ENCODE peak calls at places on chromosomes 16 and 17, in eight cellular contexts. R, O, N, S, W, C, L and T are unnamed samples.

GRCh38 chr16:10578474-10579316 is 1.7 kb downstream of the EMP2 start:
- DNase-seq in N (peak; percentile 71), W (peak; percentile 77), C (peak; percentile 44), O (no peak), R (peak; percentile 15), L (peak; percentile 32), S (no peak), T (no peak)

GRCh38 chr17:40059729-40060475 is 2.9 kb upstream of the THRA start:
- DNase-seq in R (no peak), L (no peak), C (no peak), N (no peak), O (no peak), W (no peak), S (peak; percentile 34), T (no peak)

GRCh38 chr16:83270640-83271039 is 537.1 kb upstream of the HSBP1 start:
- DNase-seq in L (no peak), N (no peak), O (no peak), R (no peak), C (no peak), W (no peak), S (no peak), T (no peak)

GRCh38 chr16:52993179-52993578 is 59.5 kb downstream of the CHD9NB start:
- DNase-seq in C (no peak), W (no peak), O (no peak), S (no peak), R (no peak), N (no peak), L (no peak), T (no peak)

GRCh38 chr17:1150863-1151685 is 28.7 kb downstream of the ABR start:
- DNase-seq in O (no peak), S (no peak), L (no peak), C (no peak), R (no peak), W (no peak), N (no peak), T (no peak)

GRCh38 chr17:34601431-34601830 is 22.0 kb downstream of the TMEM132E start:
- DNase-seq in L (no peak), C (no peak), O (no peak), S (no peak), N (no peak), R (no peak), W (no peak), T (no peak)

GRCh38 chr16:11004957-11005610 is 60.7 kb downstream of the CLEC16A start:
- DNase-seq in O (no peak), L (peak; percentile 78), W (no peak), S (no peak), C (no peak), N (no peak), R (no peak), T (peak; percentile 75)

GRCh38 chr17:72588961-72589360 is 468.1 kb downstream of the SOX9 start:
- DNase-seq in C (no peak), W (peak; percentile 66), O (peak; percentile 47), L (no peak), S (no peak), N (peak; percentile 94), R (no peak), T (no peak)

GRCh38 chr17:14200354-14200753 is 36.3 kb downstream of the CDRT15 start:
- DNase-seq in N (no peak), L (peak; percentile 14), C (no peak), R (no peak), O (no peak), S (no peak), W (no peak), T (no peak)

GRCh38 chr16:71923941-71924690 is 28.8 kb downstream of the IST1 start:
- DNase-seq in O (no peak), L (peak; percentile 23), R (no peak), S (no peak), C (no peak), N (peak; percentile 9), W (no peak), T (peak; percentile 67)

GRCh38 chr17:43671755-43672502 is 10.2 kb upstream of the MEOX1 start:
- DNase-seq in N (no peak), L (no peak), W (no peak), C (no peak), R (no peak), O (no peak), S (no peak), T (no peak)

GRCh38 chr16:10616744-10617640 is 36.6 kb upstream of the EMP2 start:
- DNase-seq in S (no peak), C (peak; percentile 79), W (peak; percentile 79), O (peak; percentile 83), L (peak; percentile 73), N (peak; percentile 74), R (peak; percentile 40), T (peak; percentile 69)

GRCh38 chr16:46690281-46691178 is 1.1 kb downstream of the ORC6 start:
- DNase-seq in N (peak; percentile 66), O (no peak), R (no peak), S (peak; percentile 80), C (no peak), W (peak; percentile 58), L (peak; percentile 63), T (peak; percentile 24)

GRCh38 chr16:4327782-4328579 is 12.1 kb downstream of the GLIS2 start:
- DNase-seq in N (peak; percentile 59), W (peak; percentile 80), S (peak; percentile 82), R (peak; percentile 83), C (peak; percentile 89), O (peak; percentile 89), L (peak; percentile 93), T (peak; percentile 72)

GRCh38 chr17:80320496-80320895 is 59.8 kb downstream of the RNF213 start:
- DNase-seq in L (no peak), N (no peak), S (no peak), W (no peak), C (no peak), O (no peak), R (no peak), T (no peak)

GRCh38 chr16:27792486-27793275 is 242.7 kb downstream of the KATNIP start:
- DNase-seq in L (no peak), S (no peak), O (no peak), N (no peak), W (no peak), C (no peak), R (no peak), T (peak; percentile 8)

GRCh38 chr17:31680126-31680525 is 178.9 kb downstream of the COPRS start:
- DNase-seq in C (no peak), N (no peak), R (no peak), W (no peak), S (no peak), L (no peak), O (no peak), T (no peak)

GRCh38 chr16:84737658-84738057 is 37.9 kb downstream of the USP10 start:
- DNase-seq in N (peak; percentile 80), L (no peak), W (peak; percentile 77), S (no peak), O (no peak), R (no peak), C (no peak), T (no peak)

GRCh38 chr16:71847096-71847495 is 1.3 kb downstream of the ATXN1L start:
- DNase-seq in R (no peak), C (no peak), S (no peak), L (no peak), N (no peak), W (no peak), O (no peak), T (no peak)

GRCh38 chr17:66353937-66354401 is 51.6 kb downstream of the PRKCA start:
- DNase-seq in R (peak; percentile 31), O (no peak), S (no peak), L (peak; percentile 72), C (no peak), N (peak; percentile 25), W (no peak), T (peak; percentile 49)

GRCh38 chr17:62724398-62725146 is 83.5 kb downstream of the MARCHF10 start:
- DNase-seq in S (peak; percentile 46), W (no peak), L (peak; percentile 38), R (no peak), O (no peak), C (no peak), N (peak; percentile 49), T (no peak)

GRCh38 chr17:61490540-61490975 is 38.3 kb downstream of the TBX4 start:
- DNase-seq in R (no peak), S (no peak), W (no peak), O (no peak), L (peak; percentile 90), N (peak; percentile 39), C (no peak), T (peak; percentile 78)

GRCh38 chr16:75068075-75068474 is 48.5 kb downstream of the LDHD start:
- DNase-seq in N (no peak), C (no peak), W (no peak), O (no peak), L (no peak), R (no peak), S (no peak), T (no peak)

GRCh38 chr17:6608321-6608720 is 32.2 kb downstream of the KIAA0753 start:
- DNase-seq in R (no peak), W (no peak), S (no peak), C (no peak), N (no peak), O (no peak), L (peak; percentile 64), T (no peak)

GRCh38 chr16:68372381-68372720 is 61.5 kb downstream of the PRMT7 start:
- DNase-seq in S (no peak), L (no peak), O (no peak), N (no peak), C (no peak), R (no peak), W (no peak), T (no peak)

GRCh38 chr17:56577190-56577589 is 16.3 kb upstream of the NOG start:
- DNase-seq in L (no peak), C (no peak), O (no peak), R (no peak), S (peak; percentile 24), W (no peak), N (no peak), T (no peak)
- H3K4me3 ChIP-seq in L (no peak overlapping the region), C (no peak overlapping the region), O (no peak overlapping the region), R (no peak overlapping the region), S (no peak overlapping the region), W (no peak overlapping the region), N (no peak overlapping the region), T (no peak overlapping the region)

GRCh38 chr17:7845359-7846062 is 9.4 kb upstream of the TMEM88 start:
- DNase-seq in L (no peak), R (peak; percentile 20), W (no peak), S (no peak), C (no peak), O (no peak), N (no peak), T (no peak)
- H3K4me3 ChIP-seq in L (peak overlapping the region; percentile 79), R (peak overlapping the region; percentile 88), W (peak overlapping the region; percentile 82), S (peak overlapping the region; percentile 88), C (peak overlapping the region; percentile 76), O (peak overlapping the region; percentile 77), N (no peak overlapping the region), T (peak overlapping the region; percentile 81)

GRCh38 chr16:90031931-90032663 is 12.8 kb upstream of the DBNDD1 start:
- DNase-seq in O (no peak), R (no peak), S (no peak), C (no peak), N (no peak), W (no peak), L (peak; percentile 63), T (peak; percentile 66)
- H3K4me3 ChIP-seq in O (no peak overlapping the region), R (no peak overlapping the region), S (no peak overlapping the region), C (no peak overlapping the region), N (no peak overlapping the region), W (no peak overlapping the region), L (no peak overlapping the region), T (no peak overlapping the region)

DNA sequence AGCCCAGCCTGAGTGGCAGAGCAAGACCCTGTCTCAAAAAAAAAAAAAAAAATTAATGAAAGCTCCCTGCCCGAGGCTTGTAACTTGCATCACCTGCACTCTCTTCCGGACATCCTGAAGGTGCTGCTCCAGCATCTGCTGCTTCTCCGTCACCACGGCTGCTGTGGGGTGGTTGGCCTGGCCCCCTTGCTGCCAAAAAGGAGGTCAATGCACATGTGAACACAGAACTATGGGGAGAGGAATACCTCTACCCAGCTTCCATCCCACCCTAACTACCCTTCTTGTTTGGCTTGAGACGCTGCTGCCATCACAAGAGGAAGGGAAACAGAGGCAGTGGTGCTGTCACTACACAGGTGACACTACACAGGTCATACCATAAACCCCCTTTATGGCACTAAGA is 49.0 kb downstream of the STAT3 start:
- DNase-seq in N (no peak), R (no peak), C (no peak), S (no peak), W (no peak), O (no peak), L (no peak), T (no peak)
- H3K4me3 ChIP-seq in N (no peak overlapping the region), R (no peak overlapping the region), C (no peak overlapping the region), S (no peak overlapping the region), W (no peak overlapping the region), O (no peak overlapping the region), L (no peak overlapping the region), T (no peak overlapping the region)